ENCODE peak calls at places on chromosomes 11 and 22, in four cellular contexts. Z is AG10803, M is neural crest cell, T is HFFc6. L is an unnamed sample.

GRCh38 chr11:110947100-110947499 is 234.9 kb upstream of the ARHGAP20 start:
- DNase-seq in M (no peak), Z (no peak), T (no peak), L (no peak)

GRCh38 chr11:33695051-33695566 is 5.5 kb downstream of the C11orf91 start:
- DNase-seq in M (no peak), T (no peak), Z (no peak), L (no peak)

GRCh38 chr11:17760102-17761029 is 25.8 kb downstream of the KCNC1 start:
- DNase-seq in T (peak), Z (peak), M (no peak), L (peak)

GRCh38 chr11:75339685-75340409 is 11.6 kb downstream of the ARRB1 start:
- DNase-seq in Z (no peak), T (no peak), M (no peak), L (no peak)

GRCh38 chr11:12139144-12139881 is 28.9 kb downstream of the MICAL2 start:
- DNase-seq in T (peak), M (no peak), Z (peak), L (no peak)

GRCh38 chr11:110184466-110184865 is 91.3 kb downstream of the ZC3H12C start:
- DNase-seq in M (no peak), Z (no peak), T (no peak), L (no peak)

GRCh38 chr22:22683668-22684361 is 39.4 kb downstream of the GGTLC2 start:
- DNase-seq in Z (no peak), T (no peak), M (no peak), L (no peak)

GRCh38 chr11:106088896-106089295 is 11.4 kb downstream of the AASDHPPT start:
- DNase-seq in M (no peak), Z (no peak), T (no peak), L (no peak)

GRCh38 chr11:94134651-94135512 is 6.2 kb downstream of the PANX1 start:
- DNase-seq in M (no peak), Z (peak), T (peak), L (no peak)

GRCh38 chr11:67311051-67311555 is 7.8 kb downstream of the SSH3 start:
- DNase-seq in M (no peak), T (no peak), Z (no peak), L (no peak)

GRCh38 chr22:42068351-42068730 is 2.3 kb downstream of the NAGA start:
- DNase-seq in Z (no peak), M (no peak), T (no peak), L (no peak)

GRCh38 chr11:115871161-115871750 is 367.0 kb upstream of the CADM1 start:
- DNase-seq in M (no peak), Z (no peak), T (no peak), L (no peak)

GRCh38 chr11:87002918-87003317 is 34.8 kb upstream of the TMEM135 start:
- DNase-seq in M (no peak), T (no peak), Z (no peak), L (no peak)

GRCh38 chr22:25448435-25449051 is 115.9 kb upstream of the GRK3 start:
- DNase-seq in M (no peak), T (peak), Z (peak), L (peak)

GRCh38 chr22:25696763-25697710 is 45.0 kb upstream of the MYO18B start:
- DNase-seq in T (no peak), M (no peak), Z (peak), L (no peak)

GRCh38 chr11:3859373-3859881 is 4.0 kb downstream of the STIM1 start:
- DNase-seq in Z (no peak), M (no peak), T (no peak), L (peak)

GRCh38 chr22:26687439-26687838 is 30.1 kb downstream of the MIAT start:
- DNase-seq in M (no peak), T (no peak), Z (no peak), L (no peak)

GRCh38 chr11:67431346-67432249 is 3.3 kb downstream of the RPS6KB2 start:
- DNase-seq in M (no peak), Z (no peak), T (no peak), L (no peak)

GRCh38 chr11:67404515-67405195 is 772 bp downstream of the TBC1D10C start:
- DNase-seq in T (no peak), Z (no peak), M (no peak), L (no peak)

GRCh38 chr22:38215156-38216038 is 13.6 kb downstream of the MAFF start:
- DNase-seq in M (no peak), Z (no peak), T (no peak), L (peak)

GRCh38 chr11:119376197-119376847 is 5.2 kb downstream of the USP2 start:
- DNase-seq in M (peak), T (no peak), Z (no peak), L (peak)

GRCh38 chr11:129639300-129639699 is 176.3 kb upstream of the TMEM45B start:
- DNase-seq in Z (peak), M (no peak), T (peak), L (no peak)

GRCh38 chr11:100748153-100748552 is 61.1 kb downstream of the ARHGAP42 start:
- DNase-seq in M (no peak), Z (no peak), T (no peak), L (no peak)

GRCh38 chr11:85755285-85755684 is 55.7 kb downstream of the SYTL2 start:
- DNase-seq in Z (no peak), T (no peak), M (no peak), L (no peak)

GRCh38 chr22:44187652-44188230 is 7.0 kb downstream of the PARVG start:
- DNase-seq in M (no peak), T (no peak), Z (no peak), L (no peak)

GRCh38 chr22:49993649-49994360 is 18.8 kb downstream of the IL17REL start:
- DNase-seq in Z (no peak), M (no peak), T (no peak), L (no peak)

GRCh38 chr11:71251761-71252433 is 480 bp downstream of the SHANK2 start:
- DNase-seq in Z (no peak), M (peak), T (no peak), L (peak)

GRCh38 chr11:22830082-22830414 is 447 bp upstream of the SVIP start:
- DNase-seq in M (no peak), Z (no peak), T (no peak), L (no peak)
- TF ChIP-seq CTCF in M (no peak), Z (no peak), T (peak), L (no peak)

DNA sequence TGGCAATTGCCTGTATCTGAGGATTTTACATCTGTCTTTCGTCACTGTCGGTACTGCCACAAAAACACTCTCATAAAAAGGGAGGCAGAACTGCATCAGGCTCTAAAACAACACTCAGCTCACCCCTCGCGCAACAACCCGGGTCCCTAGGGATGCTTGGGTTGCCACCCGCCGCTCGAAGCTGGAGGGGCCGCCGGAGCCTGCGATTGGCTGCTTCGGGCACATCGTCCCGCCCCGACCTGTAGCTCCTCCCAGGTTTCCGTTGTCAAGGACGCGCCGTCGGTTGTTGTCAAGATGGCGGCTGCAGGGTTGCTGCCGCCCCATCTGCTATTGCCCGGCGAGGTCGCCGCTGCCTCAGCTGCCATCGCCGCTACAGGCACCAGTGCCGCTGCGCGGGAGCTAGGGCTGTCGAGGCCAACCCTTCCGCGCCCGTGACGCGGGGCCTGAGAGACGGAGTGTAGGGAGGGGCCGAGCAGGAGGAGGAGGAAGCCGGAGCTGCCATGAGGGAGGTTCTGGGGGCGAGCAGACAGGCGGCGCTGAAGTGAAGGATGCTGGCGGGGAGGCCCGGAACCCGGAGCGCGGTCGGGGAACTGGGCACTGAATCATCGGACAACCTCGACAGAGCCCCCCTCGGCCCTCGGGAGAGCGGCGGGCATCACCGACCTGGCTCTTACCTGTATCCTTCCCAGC is at the start of gene CEP126:
- DNase-seq in M (peak), Z (peak), T (peak), L (peak)
- TF ChIP-seq CTCF in M (peak), Z (peak), T (peak), L (peak)

GRCh38 chr11:20876738-20877137 is 207.4 kb downstream of the NELL1 start:
- DNase-seq in Z (no peak), T (no peak), M (no peak), L (no peak)

GRCh38 chr11:20874358-20874757 is 205.0 kb downstream of the NELL1 start:
- DNase-seq in M (no peak), Z (no peak), T (no peak), L (no peak)

DNA sequence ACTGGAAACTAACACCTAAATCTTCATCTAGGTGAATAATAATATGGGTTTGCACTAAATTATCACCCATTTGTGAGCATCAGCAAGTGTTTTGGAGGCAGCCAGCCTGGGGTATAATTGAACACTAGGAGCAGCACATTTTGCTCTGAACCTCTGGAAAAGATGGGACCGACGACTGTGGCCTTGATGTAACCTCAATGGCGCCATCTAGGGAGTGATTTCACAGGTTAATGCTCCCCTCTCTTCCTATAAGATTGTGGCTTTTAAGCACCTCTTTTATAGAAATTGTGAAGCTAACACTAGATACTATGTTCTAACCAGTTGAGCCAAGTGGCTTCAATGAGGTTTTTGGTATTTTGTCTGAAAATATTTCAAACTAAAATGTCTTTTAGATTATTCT is 203.7 kb downstream of the NELL1 start:
- DNase-seq in T (no peak), M (peak), Z (no peak), L (peak)
- TF ChIP-seq CTCF in T (no peak), M (peak), Z (no peak), L (peak)

DNA sequence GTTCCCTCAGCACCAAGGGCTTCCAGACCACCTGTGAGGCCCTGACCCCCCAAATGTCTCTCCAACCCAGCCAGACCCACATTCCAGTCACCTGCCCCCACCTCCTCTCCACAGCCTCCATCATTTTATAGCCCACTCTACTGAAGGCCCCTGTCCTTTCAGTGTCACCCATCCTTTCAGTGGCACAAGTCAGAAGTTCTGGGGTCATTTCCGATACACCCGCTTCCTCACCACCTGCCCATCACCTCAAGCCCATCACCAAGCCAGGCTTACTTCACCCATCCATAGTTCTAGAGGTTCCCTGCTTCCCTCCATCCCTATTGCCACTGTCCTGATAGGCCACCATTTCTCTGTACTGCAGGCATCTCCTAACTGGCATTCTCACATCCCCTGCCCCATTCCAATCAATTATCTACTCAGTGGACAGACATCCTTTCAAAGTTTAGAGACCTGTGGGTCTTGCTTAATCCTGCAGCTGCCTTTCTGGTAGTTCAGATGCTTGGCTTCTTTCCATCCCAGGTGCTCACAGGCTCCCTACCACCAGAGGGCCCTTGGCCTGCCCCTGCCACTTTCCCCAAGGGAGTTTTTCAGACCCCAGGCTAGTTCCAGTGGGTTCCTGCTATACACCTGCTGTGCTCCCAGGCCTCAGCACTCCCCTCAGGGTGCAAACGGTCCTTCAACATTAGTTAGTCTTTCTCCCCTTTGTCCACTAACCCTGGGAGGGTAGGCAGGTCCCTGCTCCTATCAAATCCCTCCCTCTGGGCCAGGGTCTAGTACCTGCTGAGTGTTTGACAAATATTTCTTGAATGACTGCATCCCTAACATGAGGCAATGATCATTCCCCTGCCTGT is 7.6 kb downstream of the KCNQ1OT1 start:
- DNase-seq in T (no peak), Z (no peak), M (no peak), L (no peak)
- TF ChIP-seq CTCF in T (peak), Z (peak), M (peak), L (peak)

L was measured in GM13977.